ENCODE peak calls at places on chromosomes 2 and 18, in five cellular contexts. Q is IMR-90, W is fibroblast of lung, B is cardiac muscle cell, M is mesenchymal stem cell. S is an unnamed sample.

GRCh38 chr2:112055833-112056625 is 960 bp downstream of the TMEM87B start:
- DNase-seq in Q (peak; percentile 95), W (peak; percentile 95), B (peak; percentile 65), M (peak; percentile 99), S (peak; percentile 98)

GRCh38 chr2:179344280-179344961 is 79.8 kb upstream of the SESTD1 start:
- DNase-seq in Q (peak; percentile 31), W (peak; percentile 39), B (peak; percentile 34), M (peak; percentile 40), S (peak; percentile 14)

GRCh38 chr2:182858671-182859070 is 7.8 kb downstream of the FRZB start:
- DNase-seq in Q (peak; percentile 26), W (peak; percentile 82), B (no peak), M (peak; percentile 71), S (no peak)

GRCh38 chr18:50805732-50806131 is 14.1 kb downstream of the MRO start:
- DNase-seq in Q (no peak), W (no peak), B (no peak), M (no peak), S (no peak)

GRCh38 chr18:22871809-22872525 is 61.2 kb upstream of the RBBP8 start:
- DNase-seq in Q (peak; percentile 31), W (peak; percentile 83), B (no peak), M (no peak), S (no peak)

GRCh38 chr2:188047760-188048159 is 243.9 kb upstream of the GULP1 start:
- DNase-seq in Q (no peak), W (no peak), B (no peak), M (no peak), S (no peak)

GRCh38 chr2:165877565-165878550 is 75.7 kb downstream of the TTC21B start:
- DNase-seq in Q (peak; percentile 66), W (peak; percentile 61), B (no peak), M (peak; percentile 29), S (no peak)

GRCh38 chr2:147630585-147630984 is 214.2 kb upstream of the ACVR2A start:
- DNase-seq in Q (no peak), W (peak; percentile 40), B (no peak), M (no peak), S (no peak)

GRCh38 chr2:41879367-41879871 is 168.4 kb upstream of the PKDCC start:
- DNase-seq in Q (no peak), W (peak; percentile 76), B (peak; percentile 48), M (peak; percentile 61), S (no peak)

GRCh38 chr2:219521066-219521880 is 7.0 kb downstream of the ASIC4 start:
- DNase-seq in Q (peak; percentile 37), W (peak; percentile 56), B (peak; percentile 85), M (peak; percentile 65), S (peak; percentile 73)

GRCh38 chr2:73403237-73403636 is 17.6 kb downstream of the ALMS1 start:
- DNase-seq in Q (no peak), W (no peak), B (no peak), M (no peak), S (no peak)
- H3K9me3 ChIP-seq in Q (peaks cover 2% of the 10 kb centered on the region), W (no peaks in the 10 kb centered on the region), B (no peaks in the 10 kb centered on the region), M (peaks cover 23% of the 10 kb centered on the region), S (peaks cover 34% of the 10 kb centered on the region)

GRCh38 chr2:2159336-2159735 is 171.7 kb downstream of the MYT1L start:
- DNase-seq in Q (no peak), W (no peak), B (no peak), M (no peak), S (no peak)

GRCh38 chr2:2165135-2165534 is 165.9 kb downstream of the MYT1L start:
- DNase-seq in Q (no peak), W (no peak), B (no peak), M (no peak), S (no peak)

GRCh38 chr2:2158915-2159314 is 172.2 kb downstream of the MYT1L start:
- DNase-seq in Q (no peak), W (no peak), B (no peak), M (no peak), S (no peak)

GRCh38 chr2:2164326-2164917 is 166.7 kb downstream of the MYT1L start:
- DNase-seq in Q (no peak), W (no peak), B (no peak), M (no peak), S (no peak)

GRCh38 chr2:2161871-2162653 is 169.0 kb downstream of the MYT1L start:
- DNase-seq in Q (no peak), W (no peak), B (no peak), M (no peak), S (no peak)
- H3K9me3 ChIP-seq in Q (peaks cover 29% of the 10 kb centered on the region), W (no peaks in the 10 kb centered on the region), B (no peaks in the 10 kb centered on the region), M (peaks cover 16% of the 10 kb centered on the region), S (no peaks in the 10 kb centered on the region)

GRCh38 chr2:5094192-5094591 is 598.0 kb upstream of the SOX11 start:
- DNase-seq in Q (no peak), W (no peak), B (no peak), M (no peak), S (no peak)
- H3K9me3 ChIP-seq in Q (peaks cover 18% of the 10 kb centered on the region), W (no peaks in the 10 kb centered on the region), B (no peaks in the 10 kb centered on the region), M (peaks cover 34% of the 10 kb centered on the region), S (no peaks in the 10 kb centered on the region)

GRCh38 chr18:13713455-13714055 is 12.8 kb downstream of the FAM210A start:
- DNase-seq in Q (no peak), W (no peak), B (no peak), M (no peak), S (no peak)

GRCh38 chr18:13720123-13720522 is 6.2 kb downstream of the FAM210A start:
- DNase-seq in Q (no peak), W (no peak), B (no peak), M (no peak), S (no peak)

GRCh38 chr18:13712400-13713131 is 13.8 kb downstream of the FAM210A start:
- DNase-seq in Q (no peak), W (no peak), B (peak; percentile 17), M (no peak), S (no peak)

DNA sequence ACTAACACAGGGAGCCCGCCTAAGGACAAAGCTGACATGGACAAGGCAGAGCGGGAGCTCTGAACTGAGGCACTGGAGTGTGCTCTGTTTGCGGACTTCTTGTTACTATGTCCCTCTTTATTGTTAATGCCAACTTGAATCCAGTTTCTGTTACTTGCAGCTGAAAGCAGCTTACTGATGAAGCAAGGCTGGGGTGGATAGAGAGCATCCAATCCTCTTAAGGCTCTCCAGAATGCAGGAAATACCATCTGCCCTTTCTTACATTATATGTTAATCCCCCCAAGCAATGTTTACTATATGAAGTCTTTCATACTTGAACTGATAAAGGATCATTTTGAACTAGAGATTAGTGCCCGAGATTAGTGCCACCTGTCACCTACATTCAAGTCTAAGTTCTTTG is 9.4 kb downstream of the FAM210A start:
- DNase-seq in Q (peak; percentile 11), W (no peak), B (no peak), M (no peak), S (no peak)
- H3K9me3 ChIP-seq in Q (no peaks in the 10 kb centered on the region), W (no peaks in the 10 kb centered on the region), B (no peaks in the 10 kb centered on the region), M (peaks cover 8% of the 10 kb centered on the region), S (no peaks in the 10 kb centered on the region)

DNA sequence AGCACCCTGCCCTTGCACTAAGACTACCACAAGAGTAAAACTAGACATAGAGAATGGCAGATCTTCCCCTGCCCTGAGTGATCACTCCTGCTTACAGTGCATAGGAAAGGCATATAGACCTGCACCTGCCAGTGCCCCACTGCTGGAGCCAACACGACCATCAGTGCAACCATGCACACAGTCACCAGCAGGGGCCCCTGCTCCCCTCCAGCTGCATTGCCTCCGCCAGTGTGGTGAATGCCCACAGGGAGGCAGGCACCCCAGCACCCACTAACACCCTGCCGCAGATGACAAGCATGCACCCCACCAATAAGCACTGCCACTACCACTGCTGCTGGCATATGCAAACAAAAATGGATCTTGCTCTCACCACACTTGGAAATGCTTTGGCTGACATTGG is 478.8 kb downstream of the ADCYAP1 start:
- DNase-seq in Q (no peak), W (no peak), B (no peak), M (no peak), S (no peak)
- H3K9me3 ChIP-seq in Q (peaks cover 15% of the 10 kb centered on the region), W (no peaks in the 10 kb centered on the region), B (no peaks in the 10 kb centered on the region), M (peaks cover 36% of the 10 kb centered on the region), S (no peaks in the 10 kb centered on the region)

DNA sequence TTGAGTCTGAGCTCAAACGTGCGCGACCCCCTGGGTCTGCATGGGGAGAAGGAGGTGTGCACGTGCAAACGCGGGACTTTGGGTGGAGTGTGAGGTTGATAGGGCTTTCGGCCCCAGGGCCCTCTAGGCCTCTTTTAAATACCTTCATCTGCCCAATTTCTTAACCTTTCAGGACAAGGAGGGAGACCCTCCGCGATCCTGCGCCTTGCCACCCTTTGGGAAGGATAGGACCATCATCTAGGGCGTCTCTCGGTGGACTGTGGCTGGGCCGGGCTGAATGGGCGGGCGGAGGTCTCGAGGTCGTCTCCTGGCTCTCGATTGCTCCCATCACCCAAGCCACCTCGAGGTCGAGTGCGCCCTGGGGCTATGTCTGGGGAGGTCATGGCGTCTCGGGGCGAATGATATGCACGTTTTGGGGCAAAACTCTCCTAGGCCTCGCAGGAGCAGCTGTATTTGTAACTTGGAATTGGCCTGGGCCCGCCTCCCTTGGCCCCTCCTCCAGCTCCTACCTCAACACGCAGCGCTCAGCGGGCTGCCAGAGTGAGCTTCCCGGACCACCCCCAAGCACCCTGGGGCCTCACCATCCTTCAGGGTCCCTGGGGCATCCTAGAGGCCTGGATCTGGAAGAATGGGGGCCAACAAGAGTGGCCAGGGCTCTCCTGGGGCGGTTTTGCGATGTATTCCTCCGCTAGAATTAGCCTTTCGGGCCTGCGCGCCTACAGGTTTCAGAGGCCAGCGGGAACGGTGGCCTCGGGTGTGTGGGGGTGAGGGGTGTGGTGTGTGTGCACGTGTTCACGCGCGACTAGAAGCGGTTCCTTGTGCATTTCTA is 8.7 kb upstream of the SIX3 start:
- DNase-seq in Q (no peak), W (no peak), B (no peak), M (no peak), S (no peak)
- H3K9me3 ChIP-seq in Q (peaks cover 2% of the 10 kb centered on the region), W (no peaks in the 10 kb centered on the region), B (no peaks in the 10 kb centered on the region), M (no peaks in the 10 kb centered on the region), S (no peaks in the 10 kb centered on the region)

S was measured in A673.